ENCODE peak calls at places on chromosomes 2 and 18, in five cellular contexts. H, X, L, G and O are unnamed samples.
A peak's percentile ranks its signal among the peaks of the same experiment; 100 is the strongest.

GRCh38 chr2:11681722-11682589 is 12.0 kb upstream of the NTSR2 start:
- DNase-seq in H (no peak), X (no peak), L (peak; percentile 48), G (peak; percentile 64), O (peak; percentile 50)

GRCh38 chr18:48887294-48887904 is 63.4 kb downstream of the SMAD7 start:
- DNase-seq in H (no peak), X (peak; percentile 23), L (no peak), G (no peak), O (no peak)

GRCh38 chr2:234329202-234329930 is 167.5 kb downstream of the ARL4C start:
- DNase-seq in H (peak; percentile 77), X (no peak), L (no peak), G (no peak), O (peak; percentile 85)

GRCh38 chr2:43075054-43075593 is 151.3 kb downstream of the ZFP36L2 start:
- DNase-seq in H (peak; percentile 57), X (peak; percentile 72), L (no peak), G (no peak), O (no peak)

GRCh38 chr2:26185304-26185928 is 12.5 kb downstream of the GAREM2 start:
- DNase-seq in H (no peak), X (no peak), L (no peak), G (no peak), O (no peak)

GRCh38 chr2:26191316-26192159 is 18.6 kb downstream of the GAREM2 start:
- DNase-seq in H (no peak), X (no peak), L (no peak), G (no peak), O (no peak)

GRCh38 chr2:219042750-219043149 is 1.4 kb upstream of the CFAP65 start:
- DNase-seq in H (no peak), X (no peak), L (no peak), G (no peak), O (no peak)

GRCh38 chr2:34266908-34267697 is 668.0 kb upstream of the FAM98A start:
- DNase-seq in H (no peak), X (no peak), L (no peak), G (no peak), O (no peak)

GRCh38 chr2:159776321-159776720 is 21.7 kb downstream of the CD302 start:
- DNase-seq in H (no peak), X (no peak), L (no peak), G (no peak), O (no peak)